ENCODE peak calls at places on chromosomes 4 and X, in eight cellular contexts. O, A, M, L, F, Z, X and P are unnamed samples.

GRCh38 chrX:17020371-17020770 is 73.9 kb downstream of the REPS2 start:
- DNase-seq in O (no peak), A (no peak), M (no peak), L (no peak), F (no peak), Z (no peak), X (no peak), P (no peak)

GRCh38 chr4:121712001-121712655 is 15.3 kb upstream of the ANXA5 start:
- DNase-seq in O (no peak), A (no peak), M (no peak), L (no peak), F (no peak), Z (no peak), X (no peak), P (no peak)

GRCh38 chr4:70948665-70949284 is 44.7 kb upstream of the DCK start:
- DNase-seq in O (no peak), A (no peak), M (no peak), L (no peak), F (no peak), Z (no peak), X (no peak), P (no peak)

GRCh38 chrX:13901354-13901753 is 84.5 kb upstream of the GPM6B start:
- DNase-seq in O (no peak), A (no peak), M (no peak), L (no peak), F (no peak), Z (no peak), X (no peak), P (no peak)

GRCh38 chrX:136191171-136191570 is 43.8 kb downstream of the FHL1 start:
- DNase-seq in O (no peak), A (no peak), M (no peak), L (peak; percentile 65), F (no peak), Z (no peak), X (no peak), P (no peak)

GRCh38 chr4:82775243-82775642 is 23.4 kb downstream of the SCD5 start:
- DNase-seq in O (no peak), A (no peak), M (no peak), L (no peak), F (no peak), Z (no peak), X (no peak), P (no peak)

GRCh38 chr4:121824950-121825349 is 1.3 kb upstream of the CCNA2 start:
- DNase-seq in O (no peak), A (no peak), M (no peak), L (no peak), F (no peak), Z (no peak), X (no peak), P (no peak)

GRCh38 chrX:47297874-47298273 is 65.1 kb downstream of the USP11 start:
- DNase-seq in O (no peak), A (no peak), M (no peak), L (no peak), F (no peak), Z (peak; percentile 21), X (no peak), P (no peak)

GRCh38 chr4:47224361-47224760 is 193.0 kb downstream of the GABRB1 start:
- DNase-seq in O (no peak), A (no peak), M (no peak), L (no peak), F (no peak), Z (no peak), X (no peak), P (no peak)

GRCh38 chr4:48785302-48785701 is 5.2 kb upstream of the FRYL start:
- DNase-seq in O (no peak), A (no peak), M (no peak), L (no peak), F (no peak), Z (no peak), X (no peak), P (no peak)

GRCh38 chr4:53863163-53863562 is 201.2 kb downstream of the CHIC2 start:
- DNase-seq in O (no peak), A (peak; percentile 49), M (peak; percentile 50), L (no peak), F (no peak), Z (no peak), X (peak; percentile 37), P (no peak)

GRCh38 chr4:3879681-3880594 is 113.8 kb downstream of the ADRA2C start:
- DNase-seq in O (peak; percentile 17), A (no peak), M (no peak), L (no peak), F (no peak), Z (no peak), X (peak; percentile 18), P (peak; percentile 26)

GRCh38 chr4:117783716-117784115 is 250.6 kb upstream of the NDST3 start:
- DNase-seq in O (no peak), A (peak; percentile 62), M (no peak), L (peak; percentile 5), F (no peak), Z (no peak), X (no peak), P (no peak)

GRCh38 chrX:102341867-102342266 is 94.9 kb downstream of the NXF2 start:
- DNase-seq in O (no peak), A (no peak), M (no peak), L (no peak), F (no peak), Z (no peak), X (no peak), P (no peak)

GRCh38 chr4:176320976-176321361 is 1.2 kb downstream of the SPCS3 start:
- DNase-seq in O (no peak), A (no peak), M (no peak), L (peak; percentile 50), F (no peak), Z (no peak), X (no peak), P (no peak)

GRCh38 chrX:25007059-25008053 is 8.4 kb downstream of the ARX start:
- DNase-seq in O (no peak), A (no peak), M (peak; percentile 34), L (no peak), F (no peak), Z (no peak), X (no peak), P (no peak)

GRCh38 chr4:108397850-108398249 is 222.5 kb upstream of the RPL34 start:
- DNase-seq in O (no peak), A (no peak), M (no peak), L (no peak), F (no peak), Z (no peak), X (no peak), P (no peak)

GRCh38 chrX:10619311-10620015 is 922 bp downstream of the MID1 start:
- DNase-seq in O (no peak), A (no peak), M (no peak), L (peak; percentile 65), F (no peak), Z (no peak), X (peak; percentile 5), P (no peak)
- H3K27ac ChIP-seq in O (no peak overlapping the region), A (peak overlapping the region; percentile 85), M (peak overlapping the region; percentile 71), L (peak overlapping the region; percentile 71), F (no peak overlapping the region), Z (no peak overlapping the region), X (peak overlapping the region; percentile 89), P (peak overlapping the region; percentile 83)

GRCh38 chr4:6157926-6158325 is 42.4 kb downstream of the JAKMIP1 start:
- DNase-seq in O (no peak), A (no peak), M (no peak), L (no peak), F (no peak), Z (no peak), X (no peak), P (no peak)

GRCh38 chr4:6165766-6166165 is 34.6 kb downstream of the JAKMIP1 start:
- DNase-seq in O (no peak), A (no peak), M (no peak), L (no peak), F (no peak), Z (no peak), X (no peak), P (no peak)

GRCh38 chr4:6162885-6163284 is 37.5 kb downstream of the JAKMIP1 start:
- DNase-seq in O (no peak), A (no peak), M (no peak), L (no peak), F (no peak), Z (no peak), X (no peak), P (no peak)

GRCh38 chr4:6160536-6160935 is 39.8 kb downstream of the JAKMIP1 start:
- DNase-seq in O (no peak), A (no peak), M (no peak), L (no peak), F (no peak), Z (no peak), X (no peak), P (no peak)

GRCh38 chr4:6161921-6162464 is 38.4 kb downstream of the JAKMIP1 start:
- DNase-seq in O (no peak), A (no peak), M (no peak), L (no peak), F (no peak), Z (no peak), X (no peak), P (no peak)
- H3K27me3 ChIP-seq in O (no peaks in the 10 kb centered on the region), A (no peaks in the 10 kb centered on the region), M (no peaks in the 10 kb centered on the region), L (no peaks in the 10 kb centered on the region), F (no peaks in the 10 kb centered on the region), Z (no peaks in the 10 kb centered on the region), X (no peaks in the 10 kb centered on the region), P (peaks cover 15% of the 10 kb centered on the region)

DNA sequence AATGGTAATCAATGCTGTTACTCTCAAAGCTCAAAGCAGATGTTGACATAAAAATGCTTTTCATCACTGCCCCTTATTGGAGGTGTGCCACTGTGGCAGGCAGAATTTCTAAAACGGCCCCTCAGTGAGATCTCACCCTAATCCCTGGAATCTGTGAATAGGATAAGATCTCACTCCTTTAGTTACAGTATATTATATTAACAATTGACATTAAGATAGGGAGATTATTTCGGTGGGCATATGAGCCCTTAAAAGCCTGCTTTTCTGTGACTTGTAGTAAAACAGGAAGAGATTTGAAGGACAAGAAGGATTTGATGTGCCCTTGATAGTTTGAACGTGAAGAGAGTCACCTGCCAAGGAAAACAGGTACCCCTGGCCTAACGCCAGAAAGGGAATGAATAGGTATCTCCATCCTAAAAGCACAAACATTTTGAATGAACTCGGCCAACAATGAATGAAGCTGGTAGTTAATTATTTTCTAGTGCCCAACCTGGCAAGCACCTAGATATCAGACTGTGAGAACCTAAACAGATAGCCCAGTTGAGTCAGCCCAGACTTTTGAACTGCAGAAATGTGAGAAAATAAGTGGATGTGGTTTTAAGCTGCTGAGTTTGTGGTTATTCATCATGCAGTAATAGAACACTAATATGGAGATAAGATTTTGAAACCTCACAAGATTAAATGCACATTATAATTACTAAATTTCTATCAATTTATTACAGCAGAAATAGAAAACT is 881.6 kb downstream of the PCDH18 start:
- DNase-seq in O (no peak), A (peak; percentile 62), M (no peak), L (peak; percentile 63), F (no peak), Z (peak; percentile 59), X (no peak), P (no peak)
- H3K27ac ChIP-seq in O (no peak overlapping the region), A (no peak overlapping the region), M (no peak overlapping the region), L (peak overlapping the region; percentile 54), F (no peak overlapping the region), Z (no peak overlapping the region), X (no peak overlapping the region), P (peak overlapping the region; percentile 14)

DNA sequence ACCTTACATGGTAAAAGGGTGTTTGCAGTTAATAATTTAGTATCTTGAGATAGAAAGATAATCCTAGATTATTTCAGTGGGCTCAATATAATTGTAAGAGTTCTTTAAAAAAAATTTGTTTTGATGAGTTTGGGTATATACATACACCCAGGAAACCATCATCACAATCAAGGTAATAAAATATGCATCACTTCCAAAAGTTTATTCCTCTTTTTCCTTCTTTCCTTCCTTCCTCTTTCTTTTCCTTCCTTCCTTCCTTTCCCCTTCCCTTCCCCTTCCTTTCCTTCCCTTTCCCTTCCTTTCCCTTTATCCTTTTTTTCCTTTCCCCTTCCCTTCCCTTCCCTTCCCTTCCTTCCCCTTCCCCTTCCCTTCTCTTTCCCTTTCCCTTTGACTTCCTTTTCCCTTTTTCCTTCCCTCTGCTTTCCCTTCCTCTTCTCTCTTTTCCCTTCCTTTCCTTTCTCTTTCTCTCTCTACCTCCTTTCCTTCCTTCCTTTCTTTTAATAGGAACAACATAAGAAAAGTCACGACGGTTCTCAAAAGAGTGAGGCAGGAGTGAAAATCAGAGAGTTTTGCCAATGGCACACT is 2050.1 kb upstream of the AGA start:
- DNase-seq in O (no peak), A (no peak), M (no peak), L (no peak), F (no peak), Z (no peak), X (no peak), P (no peak)
- H3K27me3 ChIP-seq in O (no peaks in the 10 kb centered on the region), A (no peaks in the 10 kb centered on the region), M (no peaks in the 10 kb centered on the region), L (no peaks in the 10 kb centered on the region), F (no peaks in the 10 kb centered on the region), Z (no peaks in the 10 kb centered on the region), X (no peaks in the 10 kb centered on the region), P (no peaks in the 10 kb centered on the region)